ENCODE peak calls at places on chromosomes 12 and 14, in nine cellular contexts. D is brain microvascular endothelial cell; N is mammary epithelial cell; L is psoas muscle; C is kidney epithelial cell; W is HepG2; A is WTC11; V is activated CD8-positive, alpha-beta T cell treated with anti-CD3 and anti-CD28 coated beads for 36 hours; G is upper lobe of left lung. Z is an unnamed sample.

GRCh38 chr12:82867782-82868505 is 181.2 kb downstream of the TMTC2 start:
- DNase-seq in D (peak; percentile 12), V (no peak), W (no peak), L (no peak), G (no peak), A (no peak), N (no peak), C (no peak), Z (no peak)

GRCh38 chr14:51781352-51781751 is 79.1 kb upstream of the GNG2 start:
- DNase-seq in V (no peak), D (no peak), C (no peak), L (no peak), W (no peak), N (no peak), G (no peak), A (no peak), Z (no peak)

GRCh38 chr12:90899456-90900182 is 55.4 kb downstream of the CCER1 start:
- DNase-seq in V (no peak), L (no peak), G (no peak), D (no peak), C (no peak), A (no peak), N (peak; percentile 52), W (no peak), Z (no peak)

GRCh38 chr12:119115296-119115905 is 63.3 kb upstream of the HSPB8 start:
- DNase-seq in W (peak; percentile 38), G (no peak), A (peak; percentile 69), V (peak; percentile 43), C (no peak), L (no peak), D (peak; percentile 47), N (no peak), Z (no peak)

GRCh38 chr12:54036620-54037359 is 3.9 kb downstream of the HOXC5 start:
- DNase-seq in N (peak; percentile 71), W (no peak), L (peak; percentile 72), V (no peak), G (no peak), D (no peak), C (no peak), A (no peak), Z (peak; percentile 68)

GRCh38 chr12:92365836-92366235 is 220.2 kb upstream of the BTG1 start:
- DNase-seq in G (no peak), L (no peak), N (no peak), D (no peak), V (no peak), A (no peak), W (no peak), C (no peak), Z (no peak)

GRCh38 chr12:111444314-111444705 is 38.6 kb downstream of the SH2B3 start:
- DNase-seq in N (peak; percentile 27), W (no peak), D (no peak), L (no peak), A (no peak), V (peak; percentile 73), G (no peak), C (no peak), Z (peak; percentile 6)

GRCh38 chr12:8145754-8146415 is 10.9 kb upstream of the ZNF705A start:
- DNase-seq in L (peak; percentile 66), D (peak; percentile 79), C (peak; percentile 21), N (peak; percentile 4), A (peak; percentile 67), G (peak; percentile 34), V (no peak), W (no peak), Z (no peak)

GRCh38 chr14:22316473-22316872 is 272.6 kb downstream of the DAD1 start:
- DNase-seq in G (no peak), N (no peak), L (no peak), C (no peak), A (no peak), W (no peak), D (no peak), V (no peak), Z (no peak)

GRCh38 chr12:754871-755562 is 2.6 kb downstream of the WNK1 start:
- DNase-seq in G (no peak), D (peak; percentile 59), A (no peak), L (no peak), C (no peak), V (peak; percentile 44), N (peak; percentile 67), W (peak; percentile 70), Z (no peak)

GRCh38 chr12:83753205-83753604 is 1066.5 kb downstream of the TMTC2 start:
- DNase-seq in W (no peak), G (no peak), D (no peak), L (no peak), A (no peak), C (no peak), N (peak; percentile 4), V (no peak), Z (no peak)

GRCh38 chr12:81800298-81801148 is 41.4 kb upstream of the PPFIA2 start:
- DNase-seq in D (peak; percentile 7), C (no peak), N (no peak), A (no peak), L (no peak), V (no peak), G (no peak), W (no peak), Z (no peak)

GRCh38 chr12:106065506-106065905 is 73.2 kb downstream of the NUAK1 start:
- DNase-seq in C (no peak), L (no peak), G (no peak), D (no peak), W (no peak), A (no peak), N (no peak), V (no peak), Z (no peak)

GRCh38 chr12:80778005-80778541 is 61.4 kb downstream of the MYF5 start:
- DNase-seq in A (no peak), L (no peak), D (peak; percentile 93), V (peak; percentile 57), N (peak; percentile 97), W (peak; percentile 96), G (peak; percentile 49), C (peak; percentile 63), Z (no peak)

GRCh38 chr12:111761099-111761498 is 5.6 kb upstream of the ALDH2 start:
- DNase-seq in C (no peak), V (no peak), A (no peak), N (no peak), D (no peak), G (no peak), W (no peak), L (peak; percentile 13), Z (no peak)

GRCh38 chr12:30926243-30927209 is at the start of gene TSPAN11:
- DNase-seq in N (no peak), G (no peak), W (no peak), L (peak; percentile 55), C (no peak), D (peak; percentile 12), A (peak; percentile 79), V (peak; percentile 42), Z (peak; percentile 83)

GRCh38 chr12:3747543-3747942 is 5.4 kb downstream of the CRACR2A start:
- DNase-seq in V (peak; percentile 47), L (no peak), C (no peak), W (no peak), A (no peak), D (no peak), N (no peak), G (no peak), Z (no peak)

GRCh38 chr14:63012171-63012570 is 33.1 kb downstream of the KCNH5 start:
- DNase-seq in L (no peak), G (no peak), A (no peak), D (no peak), W (no peak), C (no peak), N (no peak), V (no peak), Z (no peak)

GRCh38 chr14:63011609-63012008 is 33.6 kb downstream of the KCNH5 start:
- DNase-seq in C (no peak), V (no peak), A (no peak), W (no peak), L (no peak), G (no peak), D (no peak), N (peak; percentile 8), Z (no peak)

DNA sequence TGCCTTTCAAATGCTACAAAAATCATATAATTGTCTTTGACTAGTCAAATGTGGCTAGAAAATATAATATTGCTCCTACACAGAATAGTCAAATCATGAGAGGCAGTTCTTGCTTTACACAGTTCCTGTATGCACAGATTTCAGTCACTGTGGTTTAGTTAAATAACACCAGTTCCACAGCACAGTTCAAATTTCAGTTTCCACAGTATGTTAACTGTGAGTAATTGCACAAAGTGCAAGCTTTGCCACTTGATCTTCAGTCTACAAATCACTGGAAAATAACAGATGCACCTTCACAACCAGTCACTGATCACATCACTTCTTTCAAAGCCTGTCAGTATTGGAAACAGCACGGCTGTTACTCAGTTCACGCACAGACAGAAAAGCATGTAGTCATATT is 38.7 kb downstream of the KCNH5 start:
- DNase-seq in V (no peak), G (no peak), C (no peak), N (no peak), D (no peak), W (no peak), L (no peak), A (no peak), Z (no peak)
- TF ChIP-seq CTCF in V (no peak), G (no peak), C (no peak), N (no peak), D (no peak), W (no peak), L (no peak), A (no peak), Z (no peak)

GRCh38 chr14:103123634-103124500 is 606 bp downstream of the TNFAIP2 start:
- DNase-seq in V (no peak), D (no peak), C (no peak), G (peak; percentile 78), W (no peak), A (peak; percentile 60), L (peak; percentile 85), N (no peak), Z (no peak)
- TF ChIP-seq CTCF in V (no peak), D (peak; percentile 56), C (peak; percentile 59), G (peak; percentile 58), W (peak; percentile 35), A (peak; percentile 24), L (peak; percentile 43), N (peak; percentile 25), Z (peak; percentile 52)

GRCh38 chr14:60515244-60515695 is 6.3 kb downstream of the SIX6 start:
- DNase-seq in L (peak; percentile 62), C (no peak), W (no peak), A (no peak), N (no peak), G (no peak), D (no peak), V (peak; percentile 10), Z (no peak)
- TF ChIP-seq CTCF in L (no peak), C (no peak), W (no peak), A (peak; percentile 6), N (no peak), G (no peak), D (no peak), V (no peak), Z (peak; percentile 35)

DNA sequence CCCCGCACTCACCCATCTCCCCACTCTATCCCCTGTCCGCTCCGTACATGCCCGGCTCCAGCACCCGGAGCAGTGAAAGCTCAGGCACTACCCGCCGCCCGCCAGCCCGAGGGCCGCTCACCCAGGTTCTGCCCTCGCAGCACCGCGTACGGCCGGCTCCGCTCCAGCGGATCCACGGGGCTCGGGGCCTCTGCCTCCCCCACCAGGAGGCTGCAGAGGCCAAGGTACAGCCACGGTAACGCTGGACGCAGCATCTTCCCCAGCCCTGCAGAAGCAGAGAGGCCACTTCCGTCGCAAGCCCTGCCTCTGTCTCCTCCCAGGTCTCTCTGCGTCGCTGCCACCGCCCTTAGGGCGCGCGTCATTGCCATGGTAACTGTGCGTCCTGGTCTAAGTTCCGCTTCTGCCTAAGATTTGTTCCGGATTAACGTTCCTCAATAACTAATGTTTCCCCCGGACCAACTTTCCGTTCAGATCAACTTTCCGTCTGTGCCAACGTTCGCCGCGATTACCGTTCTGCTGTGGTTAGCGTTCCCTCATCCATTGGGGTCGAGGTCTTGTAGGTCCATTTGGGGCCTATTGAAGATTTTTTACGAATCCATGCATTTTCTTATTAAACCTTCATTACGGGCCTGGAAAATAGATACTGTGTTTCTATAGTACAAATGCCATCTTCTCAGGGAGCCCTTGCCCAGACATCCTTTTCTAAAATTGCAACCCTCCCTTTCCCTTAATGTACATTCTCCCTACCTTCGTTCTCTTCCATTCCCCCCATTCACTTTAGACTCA is at the start of gene C12orf76:
- DNase-seq in V (peak; percentile 95), L (peak; percentile 95), W (peak; percentile 93), G (peak; percentile 98), A (peak; percentile 88), N (peak; percentile 96), D (peak; percentile 92), C (peak; percentile 87), Z (peak; percentile 88)
- TF ChIP-seq CTCF in V (no peak), L (no peak), W (peak; percentile 75), G (no peak), A (no peak), N (peak; percentile 9), D (no peak), C (no peak), Z (no peak)